ENCODE peak calls at places on chromosomes 13 and 19, in seven cellular contexts. Y, W, L, D, Q, V and M are unnamed samples.

GRCh38 chr13:20462921-20463320 is 62.7 kb downstream of the CRYL1 start:
- DNase-seq in Y (no peak), W (no peak), L (no peak), D (no peak), Q (no peak), V (no peak), M (no peak)

GRCh38 chr19:55857974-55858373 is 21.6 kb downstream of the NLRP4 start:
- DNase-seq in Y (no peak), W (no peak), L (no peak), D (no peak), Q (no peak), V (no peak), M (no peak)

GRCh38 chr13:110113284-110113764 is 193.6 kb downstream of the COL4A1 start:
- DNase-seq in Y (no peak), W (no peak), L (no peak), D (no peak), Q (no peak), V (no peak), M (no peak)

GRCh38 chr19:40723661-40724254 is 6.8 kb downstream of the ITPKC start:
- DNase-seq in Y (no peak), W (no peak), L (no peak), D (no peak), Q (no peak), V (no peak), M (no peak)

GRCh38 chr13:40060318-40061007 is 405.0 kb downstream of the COG6 start:
- DNase-seq in Y (no peak), W (peak; percentile 60), L (peak; percentile 61), D (no peak), Q (no peak), V (no peak), M (peak; percentile 89)

GRCh38 chr19:8004001-8004400 is 1.4 kb downstream of the ELAVL1 start:
- DNase-seq in Y (no peak), W (no peak), L (no peak), D (no peak), Q (no peak), V (no peak), M (no peak)

GRCh38 chr19:43739419-43739818 is 15.3 kb downstream of the SMG9 start:
- DNase-seq in Y (no peak), W (no peak), L (no peak), D (no peak), Q (no peak), V (peak; percentile 88), M (no peak)

GRCh38 chr19:36169084-36169760 is 17.0 kb upstream of the COX7A1 start:
- DNase-seq in Y (no peak), W (peak; percentile 69), L (no peak), D (no peak), Q (no peak), V (peak; percentile 69), M (no peak)

GRCh38 chr13:106376411-106377112 is 158.9 kb downstream of the EFNB2 start:
- DNase-seq in Y (peak; percentile 67), W (no peak), L (no peak), D (no peak), Q (no peak), V (no peak), M (peak; percentile 61)

GRCh38 chr13:31053098-31053497 is 108.6 kb downstream of the HSPH1 start:
- DNase-seq in Y (no peak), W (peak; percentile 84), L (no peak), D (no peak), Q (peak; percentile 94), V (no peak), M (no peak)

GRCh38 chr19:33405491-33406461 is 32.3 kb downstream of the CEBPG start:
- DNase-seq in Y (no peak), W (no peak), L (peak; percentile 67), D (peak; percentile 27), Q (no peak), V (no peak), M (peak; percentile 14)

GRCh38 chr19:48734625-48735024 is 5.8 kb downstream of the RASIP1 start:
- DNase-seq in Y (no peak), W (no peak), L (peak; percentile 21), D (no peak), Q (no peak), V (no peak), M (no peak)

GRCh38 chr19:18746393-18747167 is 44.5 kb downstream of the COMP start:
- DNase-seq in Y (no peak), W (no peak), L (no peak), D (no peak), Q (no peak), V (no peak), M (no peak)

GRCh38 chr19:35073941-35074340 is 32.4 kb downstream of the HPN start:
- DNase-seq in Y (no peak), W (no peak), L (no peak), D (no peak), Q (no peak), V (no peak), M (no peak)

GRCh38 chr19:50053119-50053518 is 27.3 kb downstream of the ZNF473 start:
- DNase-seq in Y (no peak), W (no peak), L (no peak), D (no peak), Q (no peak), V (no peak), M (no peak)

GRCh38 chr19:18605546-18606280 is 886 bp downstream of the CRLF1 start:
- DNase-seq in Y (no peak), W (no peak), L (peak; percentile 57), D (peak; percentile 49), Q (no peak), V (no peak), M (no peak)

GRCh38 chr19:10333758-10334339 is 520 bp upstream of the RAVER1 start:
- DNase-seq in Y (no peak), W (no peak), L (peak; percentile 49), D (no peak), Q (no peak), V (no peak), M (no peak)

GRCh38 chr19:42468273-42468796 is 25.6 kb upstream of the CXCL17 start:
- DNase-seq in Y (peak; percentile 2), W (no peak), L (no peak), D (no peak), Q (peak; percentile 50), V (peak; percentile 64), M (no peak)

GRCh38 chr13:114310961-114311360 is 3.3 kb upstream of the CHAMP1 start:
- DNase-seq in Y (peak; percentile 37), W (no peak), L (no peak), D (no peak), Q (no peak), V (no peak), M (no peak)

GRCh38 chr13:114311908-114312307 is 2.4 kb upstream of the CHAMP1 start:
- DNase-seq in Y (no peak), W (no peak), L (no peak), D (no peak), Q (no peak), V (no peak), M (no peak)

GRCh38 chr13:114311387-114311786 is 2.9 kb upstream of the CHAMP1 start:
- DNase-seq in Y (no peak), W (no peak), L (no peak), D (no peak), Q (no peak), V (no peak), M (no peak)

GRCh38 chr13:114309806-114310410 is 4.4 kb upstream of the CHAMP1 start:
- DNase-seq in Y (no peak), W (no peak), L (no peak), D (no peak), Q (no peak), V (no peak), M (no peak)

GRCh38 chr13:114309086-114309485 is 5.2 kb upstream of the CHAMP1 start:
- DNase-seq in Y (no peak), W (no peak), L (no peak), D (no peak), Q (no peak), V (no peak), M (no peak)
- H3K27ac ChIP-seq in Y (no peak overlapping the region), W (no peak overlapping the region), L (no peak overlapping the region), D (no peak overlapping the region), Q (no peak overlapping the region), V (no peak overlapping the region), M (no peak overlapping the region)

GRCh38 chr19:52943884-52944643 is 18.6 kb downstream of the ZNF816 start:
- DNase-seq in Y (no peak), W (no peak), L (no peak), D (no peak), Q (no peak), V (no peak), M (no peak)

GRCh38 chr19:52942371-52943133 is 19.3 kb upstream of the ZNF888 start:
- DNase-seq in Y (peak; percentile 43), W (peak; percentile 93), L (peak; percentile 98), D (peak; percentile 88), Q (peak; percentile 90), V (peak; percentile 98), M (peak; percentile 94)

GRCh38 chr19:52943134-52943883 is 19.4 kb downstream of the ZNF816 start:
- DNase-seq in Y (no peak), W (no peak), L (no peak), D (no peak), Q (no peak), V (no peak), M (no peak)

GRCh38 chr19:52945652-52946321 is 16.9 kb downstream of the ZNF816 start:
- DNase-seq in Y (no peak), W (no peak), L (no peak), D (no peak), Q (no peak), V (no peak), M (no peak)

GRCh38 chr19:52941941-52942370 is 18.7 kb upstream of the ZNF888 start:
- DNase-seq in Y (no peak), W (peak; percentile 40), L (peak; percentile 70), D (peak; percentile 25), Q (peak; percentile 45), V (peak; percentile 52), M (peak; percentile 36)
- H3K27ac ChIP-seq in Y (peak overlapping the region; percentile 78), W (peak overlapping the region; percentile 80), L (peak overlapping the region; percentile 29), D (peak overlapping the region; percentile 59), Q (peak overlapping the region; percentile 70), V (peak overlapping the region; percentile 74), M (peak overlapping the region; percentile 86)

GRCh38 chr19:38386300-38386967 is 1.4 kb downstream of the GGN start:
- DNase-seq in Y (no peak), W (no peak), L (peak; percentile 59), D (no peak), Q (no peak), V (no peak), M (no peak)

GRCh38 chr19:38387550-38388309 is at the start of gene GGN:
- DNase-seq in Y (peak; percentile 87), W (peak; percentile 75), L (peak; percentile 91), D (peak; percentile 95), Q (peak; percentile 82), V (peak; percentile 88), M (peak; percentile 84)

GRCh38 chr19:38385804-38386257 is 2.0 kb downstream of the GGN start:
- DNase-seq in Y (no peak), W (no peak), L (peak; percentile 62), D (peak; percentile 34), Q (no peak), V (no peak), M (no peak)

GRCh38 chr19:38388310-38389100 is at the start of gene SPRED3:
- DNase-seq in Y (no peak), W (no peak), L (peak; percentile 74), D (peak; percentile 90), Q (peak; percentile 49), V (no peak), M (peak; percentile 35)

GRCh38 chr19:38386968-38387549 is 775 bp downstream of the GGN start:
- DNase-seq in Y (no peak), W (no peak), L (peak; percentile 78), D (peak; percentile 63), Q (no peak), V (peak; percentile 27), M (no peak)
- H3K27ac ChIP-seq in Y (no peak overlapping the region), W (no peak overlapping the region), L (no peak overlapping the region), D (peak overlapping the region; percentile 95), Q (peak overlapping the region; percentile 62), V (peak overlapping the region; percentile 37), M (no peak overlapping the region)

GRCh38 chr19:4709440-4710280 is 14.0 kb downstream of the DPP9 start:
- DNase-seq in Y (no peak), W (peak; percentile 54), L (peak; percentile 57), D (no peak), Q (peak; percentile 66), V (no peak), M (no peak)
- H3K27ac ChIP-seq in Y (no peak overlapping the region), W (peak overlapping the region; percentile 55), L (peak overlapping the region; percentile 6), D (no peak overlapping the region), Q (peak overlapping the region; percentile 71), V (no peak overlapping the region), M (peak overlapping the region; percentile 49)